ENCODE peak calls at places on chromosomes 7 and 10, in nine cellular contexts. A is HFFc6, Z is WERI-Rb-1, T is PC-3, L is stomach, R is colonic mucosa, C is WTC11, U is GM23338, Y is right lobe of liver. D is an unnamed sample.

GRCh38 chr7:20299647-20300312 is 30.9 kb upstream of the ITGB8 start:
- DNase-seq in T (no peak), Y (no peak), L (no peak), Z (no peak), U (no peak), A (no peak), R (no peak), C (no peak), D (no peak)

GRCh38 chr10:20839141-20839540 is 58.0 kb downstream of the NEBL start:
- DNase-seq in U (no peak), Y (no peak), R (no peak), T (no peak), C (no peak), Z (no peak), L (no peak), A (no peak), D (no peak)

GRCh38 chr7:157519246-157519645 is 182.4 kb downstream of the DNAJB6 start:
- DNase-seq in U (no peak), L (peak), C (no peak), Y (peak), Z (no peak), T (no peak), A (no peak), R (no peak), D (no peak)

GRCh38 chr10:27240212-27240890 is at the start of gene ACBD5:
- DNase-seq in T (peak), A (peak), L (peak), C (peak), U (peak), Z (peak), R (peak), Y (peak), D (peak)

GRCh38 chr10:12287772-12288171 is 61.6 kb upstream of the CAMK1D start:
- DNase-seq in C (no peak), T (no peak), Y (no peak), U (no peak), A (no peak), L (no peak), R (no peak), Z (no peak), D (no peak)

GRCh38 chr7:140542226-140542625 is 62.9 kb upstream of the MKRN1 start:
- DNase-seq in L (no peak), C (no peak), A (peak), Y (peak), R (no peak), U (no peak), T (peak), Z (no peak), D (no peak)

GRCh38 chr10:105188737-105189463 is 547.8 kb downstream of the SORCS3 start:
- DNase-seq in T (peak), C (no peak), A (no peak), U (no peak), Z (peak), Y (no peak), L (no peak), R (no peak), D (no peak)

GRCh38 chr7:42494722-42495121 is 257.7 kb upstream of the GLI3 start:
- DNase-seq in C (no peak), R (no peak), Z (peak), L (no peak), U (no peak), A (no peak), Y (no peak), T (no peak), D (no peak)

GRCh38 chr10:129769381-129770116 is 194.5 kb downstream of the EBF3 start:
- DNase-seq in L (peak), T (no peak), U (no peak), Z (no peak), Y (no peak), R (peak), C (peak), A (no peak), D (no peak)

GRCh38 chr10:34397324-34397723 is 417.8 kb downstream of the PARD3 start:
- DNase-seq in Z (no peak), C (no peak), Y (no peak), L (no peak), U (no peak), T (no peak), A (peak), R (no peak), D (no peak)

GRCh38 chr7:154879629-154880028 is 123.3 kb downstream of the PAXIP1 start:
- DNase-seq in Y (no peak), R (peak), Z (no peak), T (no peak), C (no peak), L (peak), A (no peak), U (no peak), D (no peak)

GRCh38 chr7:113289140-113289740 is 170.9 kb upstream of the SMIM30 start:
- DNase-seq in T (peak), A (peak), U (peak), Y (no peak), C (no peak), Z (peak), L (no peak), R (no peak), D (no peak)

GRCh38 chr10:92690211-92691041 is 671 bp downstream of the HHEX start:
- DNase-seq in Y (peak), A (peak), C (peak), T (peak), U (peak), R (peak), L (peak), Z (no peak), D (peak)

GRCh38 chr7:100711369-100711768 is 5.4 kb downstream of the POP7 start:
- DNase-seq in R (no peak), T (no peak), U (no peak), Z (no peak), C (no peak), Y (peak), A (no peak), L (no peak), D (no peak)

GRCh38 chr10:24415455-24416169 is 206.7 kb downstream of the KIAA1217 start:
- DNase-seq in R (peak), C (peak), Z (peak), U (no peak), L (peak), A (no peak), Y (peak), T (peak), D (no peak)

GRCh38 chr7:90187507-90188050 is 24.0 kb upstream of the STEAP2 start:
- DNase-seq in Y (no peak), T (no peak), L (no peak), U (no peak), Z (no peak), C (no peak), R (no peak), A (no peak), D (no peak)

GRCh38 chr10:78672898-78673297 is 395.9 kb upstream of the ZMIZ1 start:
- DNase-seq in A (peak), Z (no peak), U (no peak), R (no peak), L (no peak), T (peak), C (no peak), Y (no peak), D (no peak)

GRCh38 chr10:69588358-69588757 is 15.1 kb upstream of the NEUROG3 start:
- DNase-seq in C (no peak), A (no peak), Z (no peak), T (no peak), U (peak), R (no peak), Y (no peak), L (no peak), D (no peak)

GRCh38 chr10:119003572-119004289 is 25.8 kb upstream of the NANOS1 start:
- DNase-seq in L (no peak), R (no peak), Y (no peak), T (no peak), C (no peak), A (no peak), U (no peak), Z (peak), D (no peak)

GRCh38 chr10:43557214-43557613 is 17.2 kb downstream of the ZNF239 start:
- DNase-seq in U (no peak), A (no peak), L (no peak), R (no peak), T (no peak), C (no peak), Z (no peak), Y (no peak), D (no peak)

GRCh38 chr7:25389489-25390106 is 161.3 kb upstream of the NPVF start:
- DNase-seq in Y (no peak), Z (no peak), U (peak), A (no peak), C (no peak), T (peak), L (no peak), R (peak), D (peak)

GRCh38 chr7:105782391-105783063 is 93.9 kb downstream of the ATXN7L1 start:
- DNase-seq in Z (no peak), A (peak), L (no peak), C (no peak), R (no peak), Y (peak), T (peak), U (no peak), D (no peak)

GRCh38 chr7:155369-156000 is 36.9 kb upstream of the FAM20C start:
- DNase-seq in T (peak), R (no peak), Y (no peak), C (no peak), A (no peak), Z (peak), U (no peak), L (no peak), D (no peak)

GRCh38 chr10:11573497-11573896 is 38.0 kb downstream of the USP6NL start:
- DNase-seq in C (no peak), T (no peak), R (no peak), L (no peak), Z (no peak), Y (no peak), A (peak), U (no peak), D (no peak)

GRCh38 chr7:155889636-155890508 is 77.6 kb upstream of the SHH start:
- DNase-seq in Y (no peak), R (peak), U (no peak), T (no peak), L (peak), A (no peak), Z (no peak), C (no peak), D (no peak)

GRCh38 chr10:102677736-102678354 is 33.6 kb downstream of the TRIM8 start:
- DNase-seq in Z (no peak), A (no peak), T (no peak), L (no peak), C (no peak), Y (no peak), U (no peak), R (no peak), D (no peak)

GRCh38 chr7:33195264-33195663 is 65.9 kb downstream of the BBS9 start:
- DNase-seq in R (no peak), Z (no peak), A (peak), T (peak), U (no peak), C (no peak), L (no peak), Y (no peak), D (no peak)

DNA sequence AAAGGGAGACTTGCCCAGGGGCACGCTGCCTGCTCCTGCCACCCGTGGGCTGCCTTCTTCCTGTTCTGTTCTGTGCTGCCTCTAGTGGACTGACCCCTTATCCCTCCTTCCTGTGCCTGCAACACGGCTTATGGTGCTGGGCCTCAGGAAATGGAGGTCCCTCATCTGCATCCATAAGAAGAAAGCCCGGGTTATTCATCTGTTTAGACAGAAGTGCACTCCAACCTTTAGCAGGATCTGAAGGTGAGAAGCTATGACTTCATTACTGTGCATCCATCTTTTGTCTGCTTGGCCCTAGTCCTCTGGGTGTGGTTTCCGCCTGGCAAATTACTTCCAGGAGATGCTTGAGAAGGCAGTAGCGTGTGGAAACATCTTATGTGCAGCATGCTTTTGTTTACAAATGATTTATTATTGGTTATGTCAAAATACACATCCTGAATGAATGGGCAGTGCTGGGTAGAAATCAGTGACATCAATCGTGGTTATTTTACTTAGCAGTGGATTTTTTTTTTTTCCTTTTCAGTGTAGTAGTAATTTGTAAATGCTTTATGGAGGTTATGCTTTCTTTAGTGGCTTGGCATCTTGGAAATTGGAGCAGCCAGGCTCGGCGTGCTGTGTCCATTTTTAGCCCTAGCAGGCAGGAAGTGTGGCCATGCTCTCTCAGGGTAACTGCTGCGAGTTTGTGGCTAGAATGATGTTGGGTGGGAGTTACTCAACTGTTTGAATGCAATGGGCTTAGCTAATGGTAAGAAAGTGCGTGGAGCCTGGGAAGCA is 12.7 kb downstream of the PTPRE start:
- DNase-seq in Z (peak), C (peak), T (peak), U (peak), Y (no peak), L (no peak), R (no peak), A (no peak), D (no peak)
- TF ChIP-seq CTCF in Z (peak), C (no peak), T (peak), U (peak), Y (no peak), L (no peak), R (no peak), A (no peak), D (no peak)

GRCh38 chr10:44949127-44949802 is 10.3 kb upstream of the RASSF4 start:
- DNase-seq in R (no peak), A (no peak), Y (no peak), C (no peak), U (peak), L (no peak), Z (no peak), T (no peak), D (no peak)
- TF ChIP-seq CTCF in R (no peak), A (peak), Y (no peak), C (no peak), U (peak), L (no peak), Z (no peak), T (no peak), D (no peak)

DNA sequence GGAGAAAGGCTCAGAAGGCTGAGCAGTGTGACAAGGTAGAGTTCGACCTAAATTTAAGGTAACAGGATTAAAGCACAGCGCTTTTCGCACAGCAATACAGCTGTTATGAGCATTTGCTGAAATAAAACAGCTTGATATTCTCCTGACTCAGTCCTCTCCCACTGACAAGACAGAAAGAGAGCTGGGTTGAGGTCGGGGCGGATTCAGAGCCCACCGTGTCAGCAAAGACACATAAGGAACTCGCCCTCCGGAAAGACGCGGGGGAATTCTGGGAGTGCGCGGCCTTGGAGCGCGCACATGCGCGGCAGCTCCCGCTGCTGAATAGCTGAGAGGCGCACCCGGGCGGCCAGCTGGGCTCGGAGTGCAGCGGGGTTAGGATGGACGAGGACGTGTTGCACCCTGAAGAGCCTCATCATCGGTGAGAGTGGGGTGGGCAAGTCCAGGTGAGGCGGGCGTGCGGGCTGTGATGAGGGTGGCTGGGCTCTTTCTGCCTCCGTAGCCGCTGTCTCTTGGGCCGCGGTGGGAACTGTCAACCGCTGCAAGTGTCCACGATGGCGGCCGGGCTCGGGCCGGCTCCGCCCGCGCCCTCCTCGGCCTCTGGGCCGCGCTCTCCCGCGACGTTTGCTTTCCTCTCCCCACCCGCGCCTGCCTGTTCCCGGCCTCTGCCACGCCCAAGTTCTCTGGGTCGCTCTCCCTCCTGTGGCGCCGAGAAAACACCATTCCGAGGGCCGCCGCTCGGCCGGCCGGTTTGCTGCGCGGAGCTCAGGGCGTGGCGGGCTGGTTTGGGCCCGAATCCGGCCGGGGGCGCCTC is 120.6 kb downstream of the LYZL1 start:
- DNase-seq in C (no peak), Y (peak), A (peak), R (peak), Z (no peak), T (peak), U (peak), L (peak), D (no peak)
- TF ChIP-seq CTCF in C (no peak), Y (peak), A (no peak), R (no peak), Z (no peak), T (no peak), U (no peak), L (no peak), D (no peak)

GRCh38 chr7:124764071-124764846 is 1.3 kb downstream of the GPR37 start:
- DNase-seq in U (peak), R (no peak), Z (no peak), T (peak), C (peak), Y (peak), A (no peak), L (no peak), D (peak)

GRCh38 chr7:124762611-124763143 is 2.9 kb downstream of the GPR37 start:
- DNase-seq in L (peak), R (peak), U (no peak), T (peak), A (no peak), Z (no peak), Y (peak), C (no peak), D (no peak)

GRCh38 chr7:124768525-124768924 is 2.9 kb upstream of the GPR37 start:
- DNase-seq in A (no peak), C (no peak), L (no peak), T (no peak), Z (no peak), U (no peak), R (no peak), Y (no peak), D (no peak)

GRCh38 chr7:124764847-124765400 is 668 bp downstream of the GPR37 start:
- DNase-seq in L (peak), C (peak), Y (peak), T (peak), U (peak), A (no peak), R (peak), Z (peak), D (peak)

GRCh38 chr7:124765401-124766352 is at the start of gene GPR37:
- DNase-seq in U (peak), L (peak), A (no peak), C (peak), T (peak), R (peak), Y (peak), Z (peak), D (peak)
- TF ChIP-seq CTCF in U (peak), L (no peak), A (no peak), C (no peak), T (peak), R (no peak), Y (peak), Z (peak), D (no peak)

GRCh38 chr7:37142943-37143342 is 305.7 kb downstream of the ELMO1 start:
- DNase-seq in L (no peak), R (no peak), Y (no peak), Z (no peak), U (no peak), T (no peak), C (no peak), A (no peak), D (no peak)

GRCh38 chr7:37145682-37146081 is 303.0 kb downstream of the ELMO1 start:
- DNase-seq in L (no peak), C (no peak), U (no peak), Z (no peak), R (no peak), T (no peak), A (no peak), Y (no peak), D (no peak)

GRCh38 chr7:37141742-37142141 is 306.9 kb downstream of the ELMO1 start:
- DNase-seq in Z (no peak), A (no peak), C (no peak), T (no peak), R (no peak), U (no peak), Y (no peak), L (no peak), D (no peak)
- TF ChIP-seq CTCF in Z (no peak), A (no peak), C (no peak), T (no peak), R (no peak), U (no peak), Y (peak), L (no peak), D (no peak)

DNA sequence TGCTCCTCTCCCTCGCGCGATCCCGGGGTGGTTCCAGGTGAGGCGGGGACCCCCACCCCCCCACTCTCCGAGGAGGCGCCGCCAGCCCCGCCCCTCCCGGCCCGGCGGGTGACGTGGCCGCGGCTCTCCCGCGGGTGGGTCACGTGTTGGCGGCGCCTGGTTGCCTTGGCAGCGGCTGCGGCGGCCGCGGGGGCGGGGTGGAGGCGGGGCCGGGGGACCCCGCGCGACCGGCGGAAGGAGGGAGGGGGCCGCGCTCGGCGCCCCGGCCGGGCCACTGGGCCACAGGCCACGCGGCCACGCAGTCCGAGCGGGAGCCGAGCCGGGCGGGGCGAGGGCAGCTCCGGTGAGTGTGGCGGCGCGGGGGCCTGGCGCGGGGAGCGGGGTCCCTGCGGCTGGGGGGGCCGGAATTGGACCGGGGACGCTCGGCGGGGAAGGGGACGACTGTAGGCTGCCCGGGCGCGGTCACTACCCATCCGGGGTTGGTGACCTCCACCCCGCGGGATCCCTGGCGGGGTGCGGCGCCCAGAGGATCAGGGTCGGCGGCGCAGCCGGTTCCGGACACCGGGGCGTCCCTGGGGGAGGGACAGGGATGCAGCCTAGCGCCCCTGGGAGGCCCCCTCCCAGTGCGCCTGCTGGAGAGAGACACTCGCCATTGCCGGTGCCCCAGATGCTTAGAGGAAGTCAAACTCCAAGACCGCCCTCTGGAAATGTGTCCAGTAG is at the start of gene ORAI2:
- DNase-seq in T (peak), A (peak), Y (peak), Z (peak), C (peak), L (peak), U (peak), R (peak), D (peak)
- TF ChIP-seq CTCF in T (no peak), A (peak), Y (no peak), Z (no peak), C (no peak), L (no peak), U (no peak), R (no peak), D (no peak)

DNA sequence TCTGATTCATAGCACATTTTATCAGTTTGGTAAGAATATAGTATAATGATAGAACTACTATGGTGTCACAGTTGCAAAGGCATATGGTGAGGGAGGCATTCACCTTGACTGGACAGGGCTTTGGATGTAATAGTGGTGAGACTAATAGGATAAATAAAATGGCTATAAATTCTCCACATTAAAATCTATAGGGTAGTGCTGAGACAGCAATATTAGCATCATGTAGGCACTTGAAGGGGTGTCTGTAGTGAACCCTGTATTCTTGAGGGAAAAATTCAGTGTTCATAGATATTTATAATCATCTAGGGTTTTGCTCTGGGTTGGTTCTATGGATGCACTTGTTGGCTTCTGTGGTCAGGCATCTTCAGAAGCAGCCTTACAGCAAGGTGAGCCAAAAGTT is 59.3 kb upstream of the ICA1 start:
- DNase-seq in T (no peak), Z (no peak), U (no peak), C (no peak), L (no peak), Y (no peak), A (no peak), R (no peak), D (no peak)
- TF ChIP-seq CTCF in T (no peak), Z (no peak), U (no peak), C (no peak), L (no peak), Y (no peak), A (no peak), R (no peak), D (no peak)

D was measured in endothelial cell.